ENCODE peak calls at places on chromosomes 3 and 15, in four cellular contexts. A, D, R and B are unnamed samples.

GRCh38 chr3:123332124-123332641 is 116.7 kb downstream of the ADCY5 start:
- DNase-seq in D (no peak), R (no peak), A (no peak), B (no peak)

GRCh38 chr15:28975766-28976179 is 90.0 kb downstream of the APBA2 start:
- DNase-seq in R (no peak), A (peak; percentile 54), D (peak; percentile 57), B (peak; percentile 69)

GRCh38 chr3:171116365-171116764 is 89.8 kb upstream of the SLC2A2 start:
- DNase-seq in R (no peak), D (peak; percentile 7), A (peak; percentile 48), B (no peak)

GRCh38 chr3:157261000-157261399 is 101.1 kb upstream of the CCNL1 start:
- DNase-seq in R (no peak), A (no peak), D (no peak), B (no peak)

GRCh38 chr3:25472153-25472552 is 44.1 kb downstream of the RARB start:
- DNase-seq in A (no peak), D (no peak), R (no peak), B (no peak)

GRCh38 chr3:194804796-194805195 is 119.1 kb downstream of the FAM43A start:
- DNase-seq in A (no peak), R (no peak), D (no peak), B (no peak)

GRCh38 chr3:134030382-134030753 is 643 bp upstream of the SLCO2A1 start:
- DNase-seq in R (peak; percentile 27), D (no peak), A (no peak), B (no peak)

GRCh38 chr3:108334698-108335097 is 38.4 kb downstream of the HHLA2 start:
- DNase-seq in D (no peak), A (no peak), R (no peak), B (no peak)

GRCh38 chr3:180983136-180983535 is 6.4 kb downstream of the DNAJC19 start:
- DNase-seq in R (no peak), A (no peak), D (no peak), B (no peak)

GRCh38 chr3:30984855-30985793 is 90.7 kb upstream of the GADL1 start:
- DNase-seq in A (peak; percentile 3), R (no peak), D (no peak), B (peak; percentile 50)

GRCh38 chr3:69747511-69748248 is 8.4 kb downstream of the MITF start:
- DNase-seq in R (no peak), A (no peak), D (no peak), B (no peak)

GRCh38 chr3:126130081-126130855 is 46.3 kb upstream of the SLC41A3 start:
- DNase-seq in R (no peak), A (no peak), D (no peak), B (no peak)

GRCh38 chr3:117019082-117019713 is 309.6 kb downstream of the TUSC7 start:
- DNase-seq in R (peak; percentile 20), A (peak; percentile 60), D (peak; percentile 45), B (peak; percentile 65)

GRCh38 chr3:44931791-44932190 is 44.2 kb downstream of the ZDHHC3 start:
- DNase-seq in D (no peak), A (no peak), R (no peak), B (no peak)

GRCh38 chr3:107959767-107960166 is 131.1 kb downstream of the CD47 start:
- DNase-seq in A (no peak), R (no peak), D (no peak), B (no peak)